ENCODE peak calls at places on chromosomes 11 and 22, in five cellular contexts. S, U, V, C and D are unnamed samples.

GRCh38 chr11:34468209-34468841 is 29.6 kb downstream of the CAT start:
- DNase-seq in V (no peak), C (peak; percentile 56), S (peak; percentile 30), U (peak; percentile 7), D (peak; percentile 28)

GRCh38 chr11:911031-911889 is 650 bp upstream of the CHID1 start:
- DNase-seq in C (peak; percentile 55), V (no peak), S (no peak), U (no peak), D (no peak)

GRCh38 chr11:1586699-1587098 is 1.6 kb upstream of the KRTAP5-1 start:
- DNase-seq in S (no peak), C (no peak), V (no peak), U (no peak), D (no peak)

GRCh38 chr11:120394119-120394518 is 57.9 kb downstream of the ARHGEF12 start:
- DNase-seq in U (no peak), V (no peak), C (no peak), S (no peak), D (no peak)

GRCh38 chr11:119248750-119249670 is 42.9 kb downstream of the CBL start:
- DNase-seq in V (no peak), U (no peak), C (no peak), S (no peak), D (no peak)

GRCh38 chr11:75112200-75112599 is 15.5 kb upstream of the OR2AT4 start:
- DNase-seq in S (no peak), C (no peak), V (no peak), U (no peak), D (no peak)

GRCh38 chr11:20881328-20882079 is 212.1 kb downstream of the NELL1 start:
- DNase-seq in U (no peak), C (no peak), S (no peak), V (no peak), D (no peak)

GRCh38 chr22:27487600-27488450 is 313.7 kb downstream of the MN1 start:
- DNase-seq in C (no peak), V (no peak), S (peak; percentile 33), U (no peak), D (no peak)

GRCh38 chr11:118012083-118012669 is 26.0 kb downstream of the IL10RA start:
- DNase-seq in U (no peak), S (no peak), V (no peak), C (peak; percentile 42), D (no peak)
- TF ChIP-seq ZNF274 in U (no peak), S (no peak), V (no peak), C (no peak), D (no peak)

GRCh38 chr22:49427941-49428340 is 399.7 kb downstream of the BRD1 start:
- DNase-seq in V (no peak), S (no peak), U (no peak), C (no peak), D (no peak)

GRCh38 chr22:49427341-49427740 is 400.3 kb downstream of the BRD1 start:
- DNase-seq in V (no peak), U (no peak), S (no peak), C (no peak), D (no peak)

GRCh38 chr22:49425356-49425755 is 402.3 kb downstream of the BRD1 start:
- DNase-seq in C (no peak), V (no peak), S (no peak), U (no peak), D (no peak)

GRCh38 chr22:49426618-49427266 is 400.9 kb downstream of the BRD1 start:
- DNase-seq in S (no peak), U (no peak), V (no peak), C (no peak), D (no peak)

GRCh38 chr22:49426098-49426497 is 401.6 kb downstream of the BRD1 start:
- DNase-seq in U (no peak), S (no peak), V (no peak), C (no peak), D (no peak)
- H3K4me2 ChIP-seq in U (no peak overlapping the region), S (no peak overlapping the region), V (no peak overlapping the region), C (no peak overlapping the region), D (no peak overlapping the region)

DNA sequence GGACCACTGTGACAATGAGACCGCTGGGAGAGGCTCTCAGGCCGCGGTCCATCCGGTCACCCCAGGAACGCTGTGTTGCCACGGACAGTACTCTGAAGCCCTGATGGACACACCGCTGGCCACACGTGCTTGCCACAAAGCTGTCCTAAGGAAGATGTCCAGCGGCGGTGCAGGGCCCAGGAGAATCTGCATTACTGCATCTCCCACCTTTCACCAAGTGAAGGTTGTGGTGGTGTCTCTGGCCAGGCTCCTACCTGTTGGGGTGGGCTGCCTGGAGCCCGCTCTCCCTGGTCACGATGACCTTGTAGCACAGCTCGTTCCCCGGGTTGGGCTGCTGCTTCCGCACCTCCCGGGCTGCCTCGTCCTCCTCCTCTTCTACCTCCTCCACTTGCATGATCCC is 4.2 kb downstream of the TTLL12 start:
- DNase-seq in C (no peak), U (no peak), V (no peak), S (no peak), D (no peak)
- TF ChIP-seq CEBPB in C (no peak), U (no peak), V (no peak), S (no peak), D (no peak)

DNA sequence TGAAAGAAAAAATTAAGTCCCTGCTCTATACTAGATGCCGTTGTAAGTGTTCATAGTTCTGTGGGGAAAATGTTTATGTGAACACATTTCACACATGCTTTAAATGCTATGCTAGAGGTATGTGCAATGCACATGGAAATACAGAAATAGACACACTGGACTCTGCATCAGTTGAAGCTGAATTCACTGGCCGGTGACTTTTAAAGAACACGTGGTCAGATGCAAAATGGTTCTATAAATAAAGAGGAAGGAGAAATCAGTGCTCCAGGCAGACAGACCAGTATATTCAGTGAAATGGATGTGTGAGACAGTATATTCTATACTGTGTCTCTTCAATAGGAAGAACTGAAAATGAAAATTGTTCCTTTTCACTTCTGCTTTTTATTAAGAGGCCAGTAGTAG is 29.9 kb downstream of the TRPC6 start:
- DNase-seq in V (peak; percentile 50), U (no peak), C (no peak), S (no peak), D (no peak)
- TF ChIP-seq ZNF274 in V (no peak), U (no peak), C (no peak), S (no peak), D (no peak)

GRCh38 chr11:9153651-9154050 is 62.3 kb upstream of the SCUBE2 start:
- DNase-seq in V (no peak), U (no peak), S (no peak), C (no peak), D (no peak)

GRCh38 chr11:9160166-9160565 is 68.8 kb upstream of the SCUBE2 start:
- DNase-seq in V (no peak), C (no peak), S (no peak), U (no peak), D (no peak)

GRCh38 chr11:9155930-9156329 is 64.5 kb upstream of the SCUBE2 start:
- DNase-seq in C (no peak), V (no peak), U (no peak), S (no peak), D (no peak)

DNA sequence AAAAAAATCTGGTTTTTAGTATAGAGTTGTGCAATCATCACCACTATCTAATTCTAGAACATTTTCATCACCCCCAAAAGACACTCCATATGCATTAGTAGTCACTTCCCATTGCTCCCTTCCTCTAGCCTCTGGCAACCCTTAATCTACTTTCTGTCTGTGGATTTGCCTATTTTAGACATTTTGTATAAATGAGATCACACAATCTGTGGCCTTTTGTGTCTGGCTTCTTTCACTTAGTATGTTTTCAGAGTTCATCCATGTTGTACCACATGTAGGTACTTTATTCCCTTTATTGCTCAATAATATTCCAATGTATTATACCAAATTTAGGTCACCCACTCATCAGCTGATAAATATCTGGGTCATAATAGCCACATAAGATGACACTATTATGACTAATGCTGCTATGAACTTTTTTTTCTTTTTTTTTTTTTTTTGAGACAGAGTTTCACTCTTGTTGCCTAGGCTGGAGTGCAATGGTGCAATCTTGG is 67.5 kb upstream of the SCUBE2 start:
- DNase-seq in U (no peak), S (no peak), V (no peak), C (no peak), D (no peak)
- H3K4me2 ChIP-seq in U (no peak overlapping the region), S (no peak overlapping the region), V (no peak overlapping the region), C (no peak overlapping the region), D (no peak overlapping the region)